ENCODE peak calls at places on chromosome 4, in ten cellular contexts. One of them, this sample, is unnamed.

GRCh38 chr4:134470544-134470943 is 269.0 kb upstream of the PABPC4L start:
- DNase-seq in testis: peak; percentile 59
- DNase-seq in T-helper 17 cell: no peak
- DNase-seq in CD8-positive, alpha-beta T cell: no peak
- DNase-seq in neuronal stem cell: no peak
- DNase-seq in AG04450: no peak
- DNase-seq in A549: no peak
- DNase-seq in MM.1S: peak; percentile 54
- DNase-seq in psoas muscle: no peak
- DNase-seq in cardiac muscle cell: peak; percentile 33
- DNase-seq in this sample: no peak

GRCh38 chr4:183823394-183823793 is 81.7 kb upstream of the STOX2 start:
- DNase-seq in cardiac muscle cell: no peak
- DNase-seq in T-helper 17 cell: no peak
- DNase-seq in testis: no peak
- DNase-seq in CD8-positive, alpha-beta T cell: no peak
- DNase-seq in psoas muscle: peak; percentile 78
- DNase-seq in MM.1S: no peak
- DNase-seq in AG04450: no peak
- DNase-seq in neuronal stem cell: no peak
- DNase-seq in A549: peak; percentile 31
- DNase-seq in this sample: peak; percentile 86

GRCh38 chr4:94325835-94326234 is 16.8 kb downstream of the HPGDS start:
- DNase-seq in psoas muscle: no peak
- DNase-seq in MM.1S: no peak
- DNase-seq in T-helper 17 cell: no peak
- DNase-seq in cardiac muscle cell: no peak
- DNase-seq in A549: peak; percentile 17
- DNase-seq in CD8-positive, alpha-beta T cell: no peak
- DNase-seq in AG04450: no peak
- DNase-seq in neuronal stem cell: no peak
- DNase-seq in testis: no peak
- DNase-seq in this sample: no peak

GRCh38 chr4:125313989-125314602 is 659 bp upstream of the FAT4 start:
- DNase-seq in psoas muscle: no peak
- DNase-seq in A549: no peak
- DNase-seq in testis: no peak
- DNase-seq in T-helper 17 cell: no peak
- DNase-seq in MM.1S: no peak
- DNase-seq in AG04450: no peak
- DNase-seq in CD8-positive, alpha-beta T cell: no peak
- DNase-seq in neuronal stem cell: peak; percentile 48
- DNase-seq in cardiac muscle cell: peak; percentile 5
- DNase-seq in this sample: no peak

GRCh38 chr4:8835521-8836365 is 35.9 kb downstream of the HMX1 start:
- DNase-seq in testis: peak; percentile 2
- DNase-seq in cardiac muscle cell: no peak
- DNase-seq in psoas muscle: peak; percentile 35
- DNase-seq in neuronal stem cell: no peak
- DNase-seq in CD8-positive, alpha-beta T cell: no peak
- DNase-seq in T-helper 17 cell: peak; percentile 1
- DNase-seq in A549: no peak
- DNase-seq in AG04450: no peak
- DNase-seq in MM.1S: no peak
- DNase-seq in this sample: no peak

GRCh38 chr4:87912164-87913004 is 63.1 kb upstream of the SPP1 start:
- DNase-seq in T-helper 17 cell: no peak
- DNase-seq in cardiac muscle cell: no peak
- DNase-seq in MM.1S: no peak
- DNase-seq in neuronal stem cell: no peak
- DNase-seq in CD8-positive, alpha-beta T cell: no peak
- DNase-seq in A549: no peak
- DNase-seq in testis: no peak
- DNase-seq in AG04450: no peak
- DNase-seq in psoas muscle: no peak
- DNase-seq in this sample: no peak

GRCh38 chr4:96685691-96686090 is 845.8 kb downstream of the PDHA2 start:
- DNase-seq in CD8-positive, alpha-beta T cell: no peak
- DNase-seq in testis: no peak
- DNase-seq in neuronal stem cell: no peak
- DNase-seq in A549: no peak
- DNase-seq in AG04450: no peak
- DNase-seq in psoas muscle: no peak
- DNase-seq in T-helper 17 cell: no peak
- DNase-seq in MM.1S: no peak
- DNase-seq in cardiac muscle cell: no peak
- DNase-seq in this sample: no peak

GRCh38 chr4:5458676-5459075 is 249.7 kb downstream of the EVC2 start:
- DNase-seq in cardiac muscle cell: no peak
- DNase-seq in MM.1S: no peak
- DNase-seq in testis: no peak
- DNase-seq in CD8-positive, alpha-beta T cell: no peak
- DNase-seq in neuronal stem cell: no peak
- DNase-seq in A549: no peak
- DNase-seq in psoas muscle: no peak
- DNase-seq in AG04450: no peak
- DNase-seq in T-helper 17 cell: no peak
- DNase-seq in this sample: no peak

GRCh38 chr4:127732623-127733199 is 2.5 kb downstream of the SLC25A31 start:
- DNase-seq in neuronal stem cell: peak; percentile 29
- DNase-seq in A549: peak; percentile 33
- DNase-seq in cardiac muscle cell: peak; percentile 52
- DNase-seq in MM.1S: peak; percentile 42
- DNase-seq in testis: no peak
- DNase-seq in psoas muscle: no peak
- DNase-seq in AG04450: peak; percentile 15
- DNase-seq in T-helper 17 cell: no peak
- DNase-seq in CD8-positive, alpha-beta T cell: no peak
- DNase-seq in this sample: peak; percentile 71

GRCh38 chr4:154399259-154399974 is 92.2 kb downstream of the DCHS2 start:
- DNase-seq in CD8-positive, alpha-beta T cell: no peak
- DNase-seq in AG04450: no peak
- DNase-seq in MM.1S: no peak
- DNase-seq in neuronal stem cell: no peak
- DNase-seq in cardiac muscle cell: peak; percentile 40
- DNase-seq in T-helper 17 cell: no peak
- DNase-seq in A549: peak; percentile 51
- DNase-seq in testis: no peak
- DNase-seq in psoas muscle: no peak
- DNase-seq in this sample: no peak

GRCh38 chr4:147616849-147617172 is 386 bp upstream of the TMEM184C start:
- DNase-seq in psoas muscle: no peak
- DNase-seq in cardiac muscle cell: no peak
- DNase-seq in T-helper 17 cell: no peak
- DNase-seq in AG04450: no peak
- DNase-seq in neuronal stem cell: no peak
- DNase-seq in A549: no peak
- DNase-seq in MM.1S: no peak
- DNase-seq in testis: no peak
- DNase-seq in CD8-positive, alpha-beta T cell: no peak
- DNase-seq in this sample: no peak

GRCh38 chr4:178577933-178578332 is 1135.7 kb upstream of the AGA start:
- DNase-seq in neuronal stem cell: no peak
- DNase-seq in A549: no peak
- DNase-seq in AG04450: no peak
- DNase-seq in T-helper 17 cell: no peak
- DNase-seq in MM.1S: no peak
- DNase-seq in psoas muscle: no peak
- DNase-seq in testis: peak; percentile 32
- DNase-seq in cardiac muscle cell: peak; percentile 8
- DNase-seq in CD8-positive, alpha-beta T cell: no peak
- DNase-seq in this sample: no peak

GRCh38 chr4:122863626-122864025 is 37.0 kb downstream of the FGF2 start:
- DNase-seq in CD8-positive, alpha-beta T cell: no peak
- DNase-seq in A549: no peak
- DNase-seq in psoas muscle: no peak
- DNase-seq in cardiac muscle cell: peak; percentile 18
- DNase-seq in testis: no peak
- DNase-seq in T-helper 17 cell: no peak
- DNase-seq in neuronal stem cell: no peak
- DNase-seq in AG04450: no peak
- DNase-seq in MM.1S: no peak
- DNase-seq in this sample: no peak

GRCh38 chr4:41881931-41882621 is 53.2 kb upstream of the TMEM33 start:
- DNase-seq in cardiac muscle cell: no peak
- DNase-seq in AG04450: no peak
- DNase-seq in neuronal stem cell: no peak
- DNase-seq in testis: no peak
- DNase-seq in CD8-positive, alpha-beta T cell: no peak
- DNase-seq in A549: peak; percentile 28
- DNase-seq in psoas muscle: peak; percentile 42
- DNase-seq in MM.1S: peak; percentile 12
- DNase-seq in T-helper 17 cell: no peak
- DNase-seq in this sample: no peak

GRCh38 chr4:6221851-6222760 is 21.8 kb upstream of the JAKMIP1 start:
- DNase-seq in cardiac muscle cell: peak; percentile 86
- DNase-seq in AG04450: no peak
- DNase-seq in neuronal stem cell: peak; percentile 77
- DNase-seq in T-helper 17 cell: peak; percentile 29
- DNase-seq in MM.1S: no peak
- DNase-seq in A549: no peak
- DNase-seq in psoas muscle: no peak
- DNase-seq in testis: peak; percentile 80
- DNase-seq in CD8-positive, alpha-beta T cell: no peak
- DNase-seq in this sample: no peak

GRCh38 chr4:25817059-25817681 is 45.6 kb downstream of the SEL1L3 start:
- DNase-seq in neuronal stem cell: no peak
- DNase-seq in psoas muscle: no peak
- DNase-seq in T-helper 17 cell: no peak
- DNase-seq in AG04450: peak; percentile 37
- DNase-seq in CD8-positive, alpha-beta T cell: no peak
- DNase-seq in cardiac muscle cell: no peak
- DNase-seq in A549: peak; percentile 53
- DNase-seq in testis: no peak
- DNase-seq in MM.1S: no peak
- DNase-seq in this sample: no peak

GRCh38 chr4:8690811-8691775 is 98.5 kb downstream of the CPZ start:
- DNase-seq in psoas muscle: no peak
- DNase-seq in T-helper 17 cell: no peak
- DNase-seq in A549: no peak
- DNase-seq in MM.1S: no peak
- DNase-seq in AG04450: no peak
- DNase-seq in CD8-positive, alpha-beta T cell: no peak
- DNase-seq in cardiac muscle cell: no peak
- DNase-seq in testis: no peak
- DNase-seq in neuronal stem cell: no peak
- DNase-seq in this sample: no peak

GRCh38 chr4:81599646-81600231 is 128.0 kb upstream of the RASGEF1B start:
- DNase-seq in MM.1S: no peak
- DNase-seq in A549: no peak
- DNase-seq in cardiac muscle cell: no peak
- DNase-seq in neuronal stem cell: no peak
- DNase-seq in AG04450: no peak
- DNase-seq in psoas muscle: no peak
- DNase-seq in CD8-positive, alpha-beta T cell: no peak
- DNase-seq in T-helper 17 cell: no peak
- DNase-seq in testis: no peak
- DNase-seq in this sample: no peak

GRCh38 chr4:25951390-25951952 is 37.5 kb downstream of the SMIM20 start:
- DNase-seq in MM.1S: no peak
- DNase-seq in testis: no peak
- DNase-seq in CD8-positive, alpha-beta T cell: no peak
- DNase-seq in neuronal stem cell: no peak
- DNase-seq in A549: no peak
- DNase-seq in T-helper 17 cell: no peak
- DNase-seq in AG04450: no peak
- DNase-seq in cardiac muscle cell: no peak
- DNase-seq in psoas muscle: no peak
- DNase-seq in this sample: no peak

DNA sequence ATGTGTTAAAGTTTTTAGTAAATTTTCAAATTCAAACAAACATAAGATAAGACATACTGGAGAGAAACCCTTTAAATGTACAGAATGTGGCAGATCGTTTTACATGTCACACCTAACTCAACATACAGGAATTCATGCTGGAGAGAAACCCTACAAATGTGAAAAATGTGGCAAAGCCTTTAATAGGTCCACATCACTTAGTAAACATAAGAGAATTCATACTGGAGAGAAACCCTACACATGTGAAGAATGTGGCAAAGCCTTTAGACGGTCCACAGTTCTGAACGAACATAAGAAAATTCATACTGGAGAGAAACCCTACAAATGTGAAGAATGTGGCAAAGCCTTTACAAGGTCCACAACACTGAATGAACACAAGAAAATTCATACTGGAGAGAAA is 32.8 kb downstream of the ZNF595 start:
- DNase-seq in psoas muscle: no peak
- DNase-seq in neuronal stem cell: no peak
- DNase-seq in CD8-positive, alpha-beta T cell: no peak
- DNase-seq in cardiac muscle cell: no peak
- DNase-seq in MM.1S: no peak
- DNase-seq in A549: no peak
- DNase-seq in T-helper 17 cell: no peak
- DNase-seq in AG04450: no peak
- DNase-seq in testis: no peak
- DNase-seq in this sample: no peak
- H3K9me3 ChIP-seq in psoas muscle: peaks cover 100% of the 10 kb centered on the region
- H3K9me3 ChIP-seq in neuronal stem cell: peaks cover 23% of the 10 kb centered on the region
- H3K9me3 ChIP-seq in CD8-positive, alpha-beta T cell: peaks cover 43% of the 10 kb centered on the region
- H3K9me3 ChIP-seq in cardiac muscle cell: peaks cover 34% of the 10 kb centered on the region
- H3K9me3 ChIP-seq in MM.1S: no peaks in the 10 kb centered on the region
- H3K9me3 ChIP-seq in A549: peaks cover 86% of the 10 kb centered on the region
- H3K9me3 ChIP-seq in T-helper 17 cell: peaks cover 27% of the 10 kb centered on the region
- H3K9me3 ChIP-seq in AG04450: peaks cover 26% of the 10 kb centered on the region
- H3K9me3 ChIP-seq in testis: peaks cover 5% of the 10 kb centered on the region
- H3K9me3 ChIP-seq in this sample: no peaks in the 10 kb centered on the region

GRCh38 chr4:384311-385010 is 46.8 kb downstream of the ZNF141 start:
- DNase-seq in AG04450: no peak
- DNase-seq in cardiac muscle cell: no peak
- DNase-seq in testis: no peak
- DNase-seq in CD8-positive, alpha-beta T cell: no peak
- DNase-seq in MM.1S: no peak
- DNase-seq in psoas muscle: no peak
- DNase-seq in A549: no peak
- DNase-seq in neuronal stem cell: no peak
- DNase-seq in T-helper 17 cell: no peak
- DNase-seq in this sample: no peak
- H3K9me3 ChIP-seq in AG04450: peaks cover 71% of the 10 kb centered on the region
- H3K9me3 ChIP-seq in cardiac muscle cell: peaks cover 5% of the 10 kb centered on the region
- H3K9me3 ChIP-seq in testis: no peaks in the 10 kb centered on the region
- H3K9me3 ChIP-seq in CD8-positive, alpha-beta T cell: peaks cover 67% of the 10 kb centered on the region
- H3K9me3 ChIP-seq in MM.1S: no peaks in the 10 kb centered on the region
- H3K9me3 ChIP-seq in psoas muscle: peaks cover 71% of the 10 kb centered on the region
- H3K9me3 ChIP-seq in A549: peaks cover 29% of the 10 kb centered on the region
- H3K9me3 ChIP-seq in neuronal stem cell: peaks cover 20% of the 10 kb centered on the region
- H3K9me3 ChIP-seq in T-helper 17 cell: peaks cover 26% of the 10 kb centered on the region
- H3K9me3 ChIP-seq in this sample: no peaks in the 10 kb centered on the region

GRCh38 chr4:176718881-176719280 is 73.8 kb downstream of the VEGFC start:
- DNase-seq in AG04450: no peak
- DNase-seq in cardiac muscle cell: no peak
- DNase-seq in CD8-positive, alpha-beta T cell: no peak
- DNase-seq in MM.1S: no peak
- DNase-seq in psoas muscle: no peak
- DNase-seq in testis: no peak
- DNase-seq in A549: no peak
- DNase-seq in T-helper 17 cell: no peak
- DNase-seq in neuronal stem cell: no peak
- DNase-seq in this sample: no peak
- H3K9me3 ChIP-seq in AG04450: no peaks in the 10 kb centered on the region
- H3K9me3 ChIP-seq in cardiac muscle cell: no peaks in the 10 kb centered on the region
- H3K9me3 ChIP-seq in CD8-positive, alpha-beta T cell: no peaks in the 10 kb centered on the region
- H3K9me3 ChIP-seq in MM.1S: no peaks in the 10 kb centered on the region
- H3K9me3 ChIP-seq in psoas muscle: peaks cover 3% of the 10 kb centered on the region
- H3K9me3 ChIP-seq in testis: no peaks in the 10 kb centered on the region
- H3K9me3 ChIP-seq in A549: no peaks in the 10 kb centered on the region
- H3K9me3 ChIP-seq in T-helper 17 cell: no peaks in the 10 kb centered on the region
- H3K9me3 ChIP-seq in neuronal stem cell: no peaks in the 10 kb centered on the region
- H3K9me3 ChIP-seq in this sample: no peaks in the 10 kb centered on the region

GRCh38 chr4:152128356-152128755 is 367.5 kb upstream of the GATB start:
- DNase-seq in CD8-positive, alpha-beta T cell: no peak
- DNase-seq in psoas muscle: no peak
- DNase-seq in T-helper 17 cell: no peak
- DNase-seq in cardiac muscle cell: no peak
- DNase-seq in A549: no peak
- DNase-seq in AG04450: no peak
- DNase-seq in testis: no peak
- DNase-seq in MM.1S: no peak
- DNase-seq in neuronal stem cell: no peak
- DNase-seq in this sample: no peak
- H3K9me3 ChIP-seq in CD8-positive, alpha-beta T cell: no peaks in the 10 kb centered on the region
- H3K9me3 ChIP-seq in psoas muscle: no peaks in the 10 kb centered on the region
- H3K9me3 ChIP-seq in T-helper 17 cell: no peaks in the 10 kb centered on the region
- H3K9me3 ChIP-seq in cardiac muscle cell: no peaks in the 10 kb centered on the region
- H3K9me3 ChIP-seq in A549: no peaks in the 10 kb centered on the region
- H3K9me3 ChIP-seq in AG04450: no peaks in the 10 kb centered on the region
- H3K9me3 ChIP-seq in testis: no peaks in the 10 kb centered on the region
- H3K9me3 ChIP-seq in MM.1S: no peaks in the 10 kb centered on the region
- H3K9me3 ChIP-seq in neuronal stem cell: no peaks in the 10 kb centered on the region
- H3K9me3 ChIP-seq in this sample: no peaks in the 10 kb centered on the region

This sample was measured in PC-9.